ENCODE peak calls at places on chromosomes 12 and 14, in eight cellular contexts. One of them, this sample, is unnamed.

GRCh38 chr12:114655934-114656697 is 27.9 kb downstream of the TBX3 start:
- DNase-seq in kidney: no peak
- DNase-seq in foreskin fibroblast: peak
- DNase-seq in tibial nerve: no peak
- DNase-seq in sigmoid colon: no peak
- DNase-seq in coronary artery: no peak
- DNase-seq in adrenal gland: peak
- DNase-seq in colonic mucosa: no peak
- DNase-seq in this sample: no peak

GRCh38 chr14:103519043-103519836 is 3.4 kb downstream of the CKB start:
- DNase-seq in kidney: peak
- DNase-seq in foreskin fibroblast: no peak
- DNase-seq in tibial nerve: no peak
- DNase-seq in sigmoid colon: peak
- DNase-seq in coronary artery: peak
- DNase-seq in adrenal gland: peak
- DNase-seq in colonic mucosa: no peak
- DNase-seq in this sample: no peak

GRCh38 chr12:24920141-24920540 is 28.8 kb downstream of the BCAT1 start:
- DNase-seq in kidney: no peak
- DNase-seq in foreskin fibroblast: no peak
- DNase-seq in tibial nerve: no peak
- DNase-seq in sigmoid colon: no peak
- DNase-seq in coronary artery: no peak
- DNase-seq in adrenal gland: no peak
- DNase-seq in colonic mucosa: no peak
- DNase-seq in this sample: no peak

GRCh38 chr14:22147716-22148115 is 441.3 kb downstream of the DAD1 start:
- DNase-seq in kidney: no peak
- DNase-seq in foreskin fibroblast: no peak
- DNase-seq in tibial nerve: no peak
- DNase-seq in sigmoid colon: no peak
- DNase-seq in coronary artery: no peak
- DNase-seq in adrenal gland: no peak
- DNase-seq in colonic mucosa: no peak
- DNase-seq in this sample: no peak

GRCh38 chr12:113092478-113093408 is 36.2 kb downstream of the DTX1 start:
- DNase-seq in kidney: peak
- DNase-seq in foreskin fibroblast: no peak
- DNase-seq in tibial nerve: no peak
- DNase-seq in sigmoid colon: no peak
- DNase-seq in coronary artery: no peak
- DNase-seq in adrenal gland: no peak
- DNase-seq in colonic mucosa: peak
- DNase-seq in this sample: no peak

GRCh38 chr14:48430805-48431204 is 755.4 kb upstream of the MDGA2 start:
- DNase-seq in kidney: no peak
- DNase-seq in foreskin fibroblast: no peak
- DNase-seq in tibial nerve: no peak
- DNase-seq in sigmoid colon: no peak
- DNase-seq in coronary artery: no peak
- DNase-seq in adrenal gland: no peak
- DNase-seq in colonic mucosa: no peak
- DNase-seq in this sample: no peak

GRCh38 chr14:72975776-72976175 is 49.5 kb downstream of the DCAF4 start:
- DNase-seq in kidney: no peak
- DNase-seq in foreskin fibroblast: no peak
- DNase-seq in tibial nerve: no peak
- DNase-seq in sigmoid colon: no peak
- DNase-seq in coronary artery: no peak
- DNase-seq in adrenal gland: no peak
- DNase-seq in colonic mucosa: no peak
- DNase-seq in this sample: no peak

GRCh38 chr12:19005257-19005801 is 124.2 kb upstream of the PLEKHA5 start:
- DNase-seq in kidney: no peak
- DNase-seq in foreskin fibroblast: no peak
- DNase-seq in tibial nerve: no peak
- DNase-seq in sigmoid colon: no peak
- DNase-seq in coronary artery: no peak
- DNase-seq in adrenal gland: no peak
- DNase-seq in colonic mucosa: no peak
- DNase-seq in this sample: no peak

GRCh38 chr12:8951744-8952143 is 2.3 kb upstream of the M6PR start:
- DNase-seq in kidney: no peak
- DNase-seq in foreskin fibroblast: no peak
- DNase-seq in tibial nerve: no peak
- DNase-seq in sigmoid colon: no peak
- DNase-seq in coronary artery: no peak
- DNase-seq in adrenal gland: no peak
- DNase-seq in colonic mucosa: no peak
- DNase-seq in this sample: no peak

GRCh38 chr12:41745593-41745992 is 399.1 kb downstream of the GXYLT1 start:
- DNase-seq in kidney: no peak
- DNase-seq in foreskin fibroblast: no peak
- DNase-seq in tibial nerve: no peak
- DNase-seq in sigmoid colon: no peak
- DNase-seq in coronary artery: no peak
- DNase-seq in adrenal gland: no peak
- DNase-seq in colonic mucosa: no peak
- DNase-seq in this sample: no peak

GRCh38 chr12:53518381-53518780 is 11.1 kb upstream of the NPFF start:
- DNase-seq in kidney: no peak
- DNase-seq in foreskin fibroblast: no peak
- DNase-seq in tibial nerve: no peak
- DNase-seq in sigmoid colon: no peak
- DNase-seq in coronary artery: no peak
- DNase-seq in adrenal gland: no peak
- DNase-seq in colonic mucosa: no peak
- DNase-seq in this sample: no peak

GRCh38 chr12:105933671-105934665 is 204.8 kb downstream of the NUAK1 start:
- DNase-seq in kidney: peak
- DNase-seq in foreskin fibroblast: peak
- DNase-seq in tibial nerve: no peak
- DNase-seq in sigmoid colon: peak
- DNase-seq in coronary artery: no peak
- DNase-seq in adrenal gland: peak
- DNase-seq in colonic mucosa: peak
- DNase-seq in this sample: peak
- TF ChIP-seq CTCF in kidney: no peak
- TF ChIP-seq CTCF in foreskin fibroblast: no peak
- TF ChIP-seq CTCF in tibial nerve: no peak
- TF ChIP-seq CTCF in sigmoid colon: no peak
- TF ChIP-seq CTCF in coronary artery: no peak
- TF ChIP-seq CTCF in adrenal gland: no peak
- TF ChIP-seq CTCF in colonic mucosa: no peak
- TF ChIP-seq CTCF in this sample: no peak

DNA sequence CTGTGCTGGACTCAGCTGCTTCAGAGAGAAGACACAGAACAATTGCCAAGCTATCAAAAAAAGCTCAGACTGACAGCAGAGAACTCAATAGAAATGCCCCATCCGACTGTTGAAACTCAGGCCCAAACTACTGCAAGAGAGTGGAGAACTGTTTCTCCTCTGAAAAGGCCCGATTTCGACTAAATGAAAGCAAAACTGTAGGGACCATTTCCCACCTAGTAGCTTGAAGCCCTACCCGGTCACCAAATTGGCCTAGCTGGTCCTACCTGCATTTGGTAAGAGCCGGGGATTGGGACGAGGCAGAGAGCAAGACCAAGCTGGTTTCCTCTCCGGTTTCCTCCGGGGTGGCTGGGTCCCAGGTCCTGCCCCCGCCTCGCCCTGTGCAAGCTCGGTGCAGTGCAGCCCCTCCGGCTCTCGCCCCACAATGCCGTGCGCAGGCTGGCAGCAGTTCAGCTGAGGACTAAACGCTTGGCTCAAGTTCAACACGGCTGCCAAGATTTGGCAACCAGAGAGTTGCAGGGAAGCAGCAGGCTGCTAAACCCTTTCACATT is 1180.6 kb downstream of the VRK1 start:
- DNase-seq in kidney: peak
- DNase-seq in foreskin fibroblast: no peak
- DNase-seq in tibial nerve: peak
- DNase-seq in sigmoid colon: peak
- DNase-seq in coronary artery: peak
- DNase-seq in adrenal gland: peak
- DNase-seq in colonic mucosa: peak
- DNase-seq in this sample: no peak
- H3K4me3 ChIP-seq in kidney: peak
- H3K4me3 ChIP-seq in foreskin fibroblast: peak
- H3K4me3 ChIP-seq in tibial nerve: peak
- H3K4me3 ChIP-seq in sigmoid colon: peak
- H3K4me3 ChIP-seq in coronary artery: peak
- H3K4me3 ChIP-seq in adrenal gland: no peak
- H3K4me3 ChIP-seq in colonic mucosa: peak
- H3K4me3 ChIP-seq in this sample: no peak

GRCh38 chr14:29274890-29275651 is 508.5 kb downstream of the FOXG1 start:
- DNase-seq in kidney: no peak
- DNase-seq in foreskin fibroblast: no peak
- DNase-seq in tibial nerve: no peak
- DNase-seq in sigmoid colon: no peak
- DNase-seq in coronary artery: no peak
- DNase-seq in adrenal gland: no peak
- DNase-seq in colonic mucosa: no peak
- DNase-seq in this sample: no peak

GRCh38 chr14:29278301-29278700 is 511.7 kb downstream of the FOXG1 start:
- DNase-seq in kidney: no peak
- DNase-seq in foreskin fibroblast: no peak
- DNase-seq in tibial nerve: no peak
- DNase-seq in sigmoid colon: no peak
- DNase-seq in coronary artery: no peak
- DNase-seq in adrenal gland: no peak
- DNase-seq in colonic mucosa: no peak
- DNase-seq in this sample: no peak

GRCh38 chr14:29271669-29272068 is 505.1 kb downstream of the FOXG1 start:
- DNase-seq in kidney: no peak
- DNase-seq in foreskin fibroblast: no peak
- DNase-seq in tibial nerve: no peak
- DNase-seq in sigmoid colon: no peak
- DNase-seq in coronary artery: no peak
- DNase-seq in adrenal gland: no peak
- DNase-seq in colonic mucosa: no peak
- DNase-seq in this sample: no peak

GRCh38 chr14:29273513-29273912 is 506.9 kb downstream of the FOXG1 start:
- DNase-seq in kidney: no peak
- DNase-seq in foreskin fibroblast: no peak
- DNase-seq in tibial nerve: no peak
- DNase-seq in sigmoid colon: no peak
- DNase-seq in coronary artery: no peak
- DNase-seq in adrenal gland: no peak
- DNase-seq in colonic mucosa: no peak
- DNase-seq in this sample: no peak
- TF ChIP-seq CTCF in kidney: no peak
- TF ChIP-seq CTCF in foreskin fibroblast: no peak
- TF ChIP-seq CTCF in tibial nerve: no peak
- TF ChIP-seq CTCF in sigmoid colon: no peak
- TF ChIP-seq CTCF in coronary artery: no peak
- TF ChIP-seq CTCF in adrenal gland: no peak
- TF ChIP-seq CTCF in colonic mucosa: no peak
- TF ChIP-seq CTCF in this sample: no peak

GRCh38 chr14:95359974-95360826 is 40.5 kb upstream of the CLMN start:
- DNase-seq in kidney: peak
- DNase-seq in foreskin fibroblast: no peak
- DNase-seq in tibial nerve: peak
- DNase-seq in sigmoid colon: no peak
- DNase-seq in coronary artery: no peak
- DNase-seq in adrenal gland: no peak
- DNase-seq in colonic mucosa: no peak
- DNase-seq in this sample: no peak
- H3K4me3 ChIP-seq in kidney: no peak
- H3K4me3 ChIP-seq in foreskin fibroblast: no peak
- H3K4me3 ChIP-seq in tibial nerve: no peak
- H3K4me3 ChIP-seq in sigmoid colon: no peak
- H3K4me3 ChIP-seq in coronary artery: peak
- H3K4me3 ChIP-seq in adrenal gland: no peak
- H3K4me3 ChIP-seq in colonic mucosa: no peak
- H3K4me3 ChIP-seq in this sample: no peak

GRCh38 chr12:96132819-96133218 is 61.4 kb upstream of the ELK3 start:
- DNase-seq in kidney: no peak
- DNase-seq in foreskin fibroblast: no peak
- DNase-seq in tibial nerve: no peak
- DNase-seq in sigmoid colon: no peak
- DNase-seq in coronary artery: no peak
- DNase-seq in adrenal gland: no peak
- DNase-seq in colonic mucosa: no peak
- DNase-seq in this sample: no peak
- TF ChIP-seq CTCF in kidney: peak
- TF ChIP-seq CTCF in foreskin fibroblast: no peak
- TF ChIP-seq CTCF in tibial nerve: no peak
- TF ChIP-seq CTCF in sigmoid colon: no peak
- TF ChIP-seq CTCF in coronary artery: no peak
- TF ChIP-seq CTCF in adrenal gland: no peak
- TF ChIP-seq CTCF in colonic mucosa: no peak
- TF ChIP-seq CTCF in this sample: no peak

GRCh38 chr12:116455540-116456306 is 103.5 kb upstream of the MAP1LC3B2 start:
- DNase-seq in kidney: peak
- DNase-seq in foreskin fibroblast: peak
- DNase-seq in tibial nerve: peak
- DNase-seq in sigmoid colon: peak
- DNase-seq in coronary artery: peak
- DNase-seq in adrenal gland: peak
- DNase-seq in colonic mucosa: peak
- DNase-seq in this sample: peak
- H3K4me3 ChIP-seq in kidney: peak
- H3K4me3 ChIP-seq in foreskin fibroblast: peak
- H3K4me3 ChIP-seq in tibial nerve: no peak
- H3K4me3 ChIP-seq in sigmoid colon: no peak
- H3K4me3 ChIP-seq in coronary artery: peak
- H3K4me3 ChIP-seq in adrenal gland: no peak
- H3K4me3 ChIP-seq in colonic mucosa: no peak
- H3K4me3 ChIP-seq in this sample: peak

GRCh38 chr12:132600048-132601032 is 10.0 kb downstream of the LRCOL1 start:
- DNase-seq in kidney: peak
- DNase-seq in foreskin fibroblast: peak
- DNase-seq in tibial nerve: no peak
- DNase-seq in sigmoid colon: peak
- DNase-seq in coronary artery: no peak
- DNase-seq in adrenal gland: peak
- DNase-seq in colonic mucosa: peak
- DNase-seq in this sample: no peak
- TF ChIP-seq CTCF in kidney: peak
- TF ChIP-seq CTCF in foreskin fibroblast: peak
- TF ChIP-seq CTCF in tibial nerve: peak
- TF ChIP-seq CTCF in sigmoid colon: no peak
- TF ChIP-seq CTCF in coronary artery: peak
- TF ChIP-seq CTCF in adrenal gland: peak
- TF ChIP-seq CTCF in colonic mucosa: peak
- TF ChIP-seq CTCF in this sample: peak

GRCh38 chr14:94970937-94971730 is 186.2 kb downstream of the DICER1 start:
- DNase-seq in kidney: no peak
- DNase-seq in foreskin fibroblast: no peak
- DNase-seq in tibial nerve: no peak
- DNase-seq in sigmoid colon: peak
- DNase-seq in coronary artery: no peak
- DNase-seq in adrenal gland: no peak
- DNase-seq in colonic mucosa: no peak
- DNase-seq in this sample: no peak
- H3K4me3 ChIP-seq in kidney: no peak
- H3K4me3 ChIP-seq in foreskin fibroblast: no peak
- H3K4me3 ChIP-seq in tibial nerve: no peak
- H3K4me3 ChIP-seq in sigmoid colon: peak
- H3K4me3 ChIP-seq in coronary artery: peak
- H3K4me3 ChIP-seq in adrenal gland: no peak
- H3K4me3 ChIP-seq in colonic mucosa: no peak
- H3K4me3 ChIP-seq in this sample: no peak

This sample was measured in AG04449.